ENCODE peak calls at places on chromosomes 12 and 14, in six cellular contexts. U is OCI-M1; I is naive thymus-derived CD4-positive, alpha-beta T cell; E is stimulated activated CD4-positive, alpha-beta T cell treated with anti-CD3 and anti-CD28 coated beads, Interleukin-2, amount 100 ng/mL, for 48 hours; Z is fibroblast of gingiva; M is Kasumi-1. L is an unnamed sample.

GRCh38 chr12:124259168-124260066 is 35.5 kb upstream of the RFLNA start:
- DNase-seq in U (peak; percentile 95), I (no peak), E (no peak), Z (no peak), M (no peak), L (no peak)

GRCh38 chr12:97048421-97049035 is 141.5 kb downstream of the NEDD1 start:
- DNase-seq in U (no peak), I (no peak), E (no peak), Z (no peak), M (no peak), L (no peak)

GRCh38 chr12:121955258-121956040 is 37.1 kb downstream of the CFAP251 start:
- DNase-seq in U (peak; percentile 18), I (no peak), E (no peak), Z (no peak), M (no peak), L (no peak)

GRCh38 chr12:114396869-114397719 is 8.8 kb downstream of the TBX5 start:
- DNase-seq in U (no peak), I (no peak), E (no peak), Z (no peak), M (no peak), L (no peak)

GRCh38 chr12:124381454-124382207 is 86.7 kb downstream of the RFLNA start:
- DNase-seq in U (no peak), I (no peak), E (no peak), Z (peak; percentile 58), M (no peak), L (peak; percentile 92)

GRCh38 chr12:54021432-54022013 is 6.7 kb upstream of the HOXC6 start:
- DNase-seq in U (no peak), I (no peak), E (no peak), Z (no peak), M (no peak), L (no peak)

GRCh38 chr14:70641548-70642312 is at the start of gene TTC9:
- DNase-seq in U (no peak), I (peak; percentile 22), E (no peak), Z (no peak), M (no peak), L (no peak)

GRCh38 chr12:116524964-116525379 is 34.2 kb upstream of the MAP1LC3B2 start:
- DNase-seq in U (no peak), I (no peak), E (no peak), Z (peak; percentile 28), M (no peak), L (no peak)

GRCh38 chr12:1593232-1594044 is 943 bp downstream of the FBXL14 start:
- DNase-seq in U (peak; percentile 67), I (peak; percentile 41), E (no peak), Z (no peak), M (no peak), L (peak; percentile 76)

GRCh38 chr12:78340406-78340805 is 509.7 kb downstream of the NAV3 start:
- DNase-seq in U (no peak), I (no peak), E (no peak), Z (no peak), M (no peak), L (no peak)

GRCh38 chr14:53306926-53307325 is 153.8 kb upstream of the DDHD1 start:
- DNase-seq in U (peak; percentile 61), I (no peak), E (no peak), Z (no peak), M (no peak), L (no peak)

GRCh38 chr12:58888131-58888783 is 32.0 kb downstream of the LRIG3 start:
- DNase-seq in U (no peak), I (no peak), E (no peak), Z (peak; percentile 79), M (no peak), L (peak; percentile 44)

GRCh38 chr14:98953544-98954346 is 318.3 kb downstream of the BCL11B start:
- DNase-seq in U (no peak), I (no peak), E (no peak), Z (no peak), M (no peak), L (peak; percentile 90)

GRCh38 chr12:124919646-124920352 is 5.3 kb upstream of the UBC start:
- DNase-seq in U (no peak), I (no peak), E (no peak), Z (no peak), M (no peak), L (no peak)

GRCh38 chr14:50831704-50832130 is 755 bp upstream of the NIN start:
- DNase-seq in U (no peak), I (no peak), E (no peak), Z (no peak), M (peak; percentile 53), L (no peak)

GRCh38 chr12:2099595-2099994 is 46.8 kb downstream of the CACNA1C start:
- DNase-seq in U (no peak), I (no peak), E (no peak), Z (no peak), M (no peak), L (no peak)

GRCh38 chr12:123363743-123364531 is 710 bp downstream of the SBNO1 start:
- DNase-seq in U (peak; percentile 67), I (peak; percentile 19), E (peak; percentile 15), Z (no peak), M (peak; percentile 43), L (peak; percentile 69)

GRCh38 chr12:109467978-109468676 is 9.0 kb downstream of the KCTD10 start:
- DNase-seq in U (peak; percentile 81), I (no peak), E (no peak), Z (no peak), M (no peak), L (no peak)

GRCh38 chr12:55845349-55845748 is 2.6 kb upstream of the MMP19 start:
- DNase-seq in U (no peak), I (no peak), E (no peak), Z (no peak), M (no peak), L (peak; percentile 39)

GRCh38 chr12:76020731-76021672 is 10.6 kb downstream of the PHLDA1 start:
- DNase-seq in U (peak; percentile 62), I (no peak), E (peak; percentile 55), Z (peak; percentile 97), M (peak; percentile 50), L (no peak)

GRCh38 chr12:53268637-53269562 is 801 bp downstream of the ESPL1 start:
- DNase-seq in U (no peak), I (no peak), E (no peak), Z (no peak), M (no peak), L (no peak)

GRCh38 chr12:50112456-50113218 is 601 bp downstream of the COX14 start:
- DNase-seq in U (peak; percentile 75), I (no peak), E (no peak), Z (peak; percentile 34), M (peak; percentile 62), L (no peak)

GRCh38 chr12:104650541-104650940 is 193.8 kb downstream of the CHST11 start:
- DNase-seq in U (no peak), I (no peak), E (no peak), Z (no peak), M (no peak), L (no peak)

GRCh38 chr12:92297932-92298681 is 152.5 kb upstream of the BTG1 start:
- DNase-seq in U (peak; percentile 17), I (no peak), E (no peak), Z (peak; percentile 94), M (no peak), L (peak; percentile 33)

GRCh38 chr12:16166563-16167470 is 110.7 kb downstream of the SLC15A5 start:
- DNase-seq in U (no peak), I (no peak), E (no peak), Z (no peak), M (no peak), L (peak; percentile 22)

GRCh38 chr14:79730911-79731310 is 480.4 kb downstream of the DIO2 start:
- DNase-seq in U (peak; percentile 24), I (no peak), E (no peak), Z (no peak), M (peak; percentile 28), L (no peak)

GRCh38 chr12:7542813-7543212 is 39.2 kb upstream of the CD163 start:
- DNase-seq in U (no peak), I (no peak), E (no peak), Z (peak; percentile 66), M (peak; percentile 2), L (no peak)